ENCODE peak calls at places on chromosomes 13 and 19, in seven cellular contexts. F is HS-5, L is H1, T is cardiac fibroblast, J is A549, C is mesothelial cell of epicardium, I is naive B cell. E is an unnamed sample.

GRCh38 chr19:17797397-17798201 is 2.7 kb downstream of the B3GNT3 start:
- DNase-seq in F (peak; percentile 60), J (peak; percentile 78), I (no peak), C (no peak), L (no peak), T (peak; percentile 31), E (no peak)

GRCh38 chr13:73803997-73804396 is 330.2 kb downstream of the KLF12 start:
- DNase-seq in C (no peak), J (no peak), I (no peak), F (no peak), T (peak; percentile 62), L (no peak), E (no peak)

GRCh38 chr13:84641491-84641890 is 759.2 kb upstream of the SLITRK1 start:
- DNase-seq in L (no peak), F (no peak), C (no peak), I (no peak), T (peak; percentile 40), J (no peak), E (no peak)

GRCh38 chr13:75473472-75473871 is 8.5 kb downstream of the TBC1D4 start:
- DNase-seq in T (no peak), J (no peak), F (no peak), C (no peak), I (no peak), L (no peak), E (no peak)

GRCh38 chr13:75717525-75717924 is 81.4 kb downstream of the LMO7 start:
- DNase-seq in J (no peak), L (no peak), T (no peak), C (no peak), I (no peak), F (no peak), E (no peak)

GRCh38 chr19:41123716-41124244 is 9.5 kb downstream of the CYP2F1 start:
- DNase-seq in T (no peak), J (no peak), C (no peak), F (no peak), L (no peak), I (no peak), E (no peak)

GRCh38 chr19:41269571-41269970 is 5.4 kb downstream of the HNRNPUL1 start:
- DNase-seq in F (no peak), J (no peak), I (no peak), C (no peak), T (no peak), L (no peak), E (no peak)

GRCh38 chr19:57269515-57270250 is 10.6 kb upstream of the ZNF460 start:
- DNase-seq in I (no peak), J (no peak), T (peak; percentile 92), L (no peak), C (no peak), F (peak; percentile 81), E (no peak)

GRCh38 chr13:78675112-78675511 is 16.2 kb upstream of the OBI1 start:
- DNase-seq in L (no peak), J (no peak), T (no peak), I (no peak), F (no peak), C (no peak), E (no peak)

GRCh38 chr19:4174895-4175668 is 7.3 kb downstream of the SIRT6 start:
- DNase-seq in L (no peak), F (no peak), T (no peak), J (no peak), I (no peak), C (no peak), E (no peak)

GRCh38 chr13:103097366-103097928 is 31.2 kb upstream of the SLC10A2 start:
- DNase-seq in J (no peak), C (no peak), T (no peak), F (no peak), L (no peak), I (no peak), E (no peak)

GRCh38 chr13:53001871-53002270 is 26.7 kb upstream of the OLFM4 start:
- DNase-seq in F (no peak), I (no peak), C (no peak), T (no peak), J (no peak), L (no peak), E (no peak)

GRCh38 chr13:40401911-40402776 is 264.3 kb downstream of the FOXO1 start:
- DNase-seq in F (peak; percentile 63), J (peak; percentile 62), T (peak; percentile 98), L (no peak), I (peak; percentile 29), C (peak; percentile 56), E (no peak)

GRCh38 chr19:29003641-29004409 is 209.1 kb downstream of the UQCRFS1 start:
- DNase-seq in J (no peak), T (no peak), I (no peak), F (no peak), L (no peak), C (no peak), E (no peak)

GRCh38 chr13:90706631-90707030 is 640.9 kb upstream of the MIR17HG start:
- DNase-seq in T (no peak), J (no peak), F (no peak), I (no peak), C (no peak), L (no peak), E (no peak)

GRCh38 chr19:18895038-18895827 is 725 bp downstream of the CERS1 start:
- DNase-seq in I (no peak), F (no peak), J (peak; percentile 66), T (peak; percentile 35), L (peak; percentile 80), C (no peak), E (peak; percentile 86)

GRCh38 chr13:23966691-23967615 is 69.7 kb upstream of the C1QTNF9B start:
- DNase-seq in F (no peak), T (no peak), C (no peak), J (no peak), L (no peak), I (no peak), E (no peak)

GRCh38 chr13:85313761-85314503 is 485.3 kb downstream of the SLITRK6 start:
- DNase-seq in I (no peak), J (peak; percentile 0), F (peak; percentile 19), C (no peak), T (peak; percentile 1), L (no peak), E (no peak)

GRCh38 chr19:3245050-3245449 is 20.6 kb downstream of the CELF5 start:
- DNase-seq in J (no peak), F (no peak), L (no peak), C (no peak), I (no peak), T (no peak), E (no peak)

GRCh38 chr19:19488041-19488874 is 27.1 kb downstream of the TSSK6 start:
- DNase-seq in T (peak; percentile 27), J (no peak), C (no peak), I (no peak), L (no peak), F (no peak), E (no peak)

GRCh38 chr19:17985037-17985818 is 18.3 kb downstream of the KCNN1 start:
- DNase-seq in J (no peak), C (no peak), F (no peak), T (peak; percentile 10), I (no peak), L (no peak), E (no peak)

GRCh38 chr19:56404705-56405056 is 549 bp downstream of the ZNF583 start:
- DNase-seq in C (no peak), I (no peak), J (no peak), L (no peak), T (peak; percentile 13), F (no peak), E (no peak)

GRCh38 chr13:93843082-93843481 is 616.5 kb downstream of the GPC6 start:
- DNase-seq in L (no peak), I (no peak), J (no peak), T (no peak), F (no peak), C (no peak), E (no peak)

GRCh38 chr13:75329723-75330122 is 152.2 kb downstream of the TBC1D4 start:
- DNase-seq in F (no peak), C (no peak), I (no peak), J (no peak), T (no peak), L (no peak), E (no peak)

GRCh38 chr19:5957132-5957531 is 20.8 kb downstream of the RANBP3 start:
- DNase-seq in C (no peak), T (no peak), F (no peak), J (no peak), L (no peak), I (no peak), E (no peak)